ENCODE peak calls at places on chromosomes 12 and 14, in five cellular contexts. One of them, this sample, is unnamed.

GRCh38 chr12:57889541-57889989 is 43.0 kb upstream of the CTDSP2 start:
- DNase-seq in H1: no peak
- DNase-seq in GM12878: no peak
- DNase-seq in SK-N-SH: no peak
- DNase-seq in K562: no peak
- DNase-seq in this sample: no peak

GRCh38 chr12:32535260-32535999 is 136.1 kb downstream of the FGD4 start:
- DNase-seq in H1: no peak
- DNase-seq in SK-N-SH: peak; percentile 81
- DNase-seq in GM12878: no peak
- DNase-seq in K562: peak; percentile 8
- DNase-seq in this sample: peak; percentile 33

GRCh38 chr12:89288959-89289358 is 63.3 kb downstream of the DUSP6 start:
- DNase-seq in K562: no peak
- DNase-seq in H1: no peak
- DNase-seq in GM12878: no peak
- DNase-seq in SK-N-SH: no peak
- DNase-seq in this sample: no peak

GRCh38 chr12:57244306-57244696 is 6.7 kb downstream of the STAC3 start:
- DNase-seq in H1: no peak
- DNase-seq in K562: no peak
- DNase-seq in SK-N-SH: no peak
- DNase-seq in GM12878: no peak
- DNase-seq in this sample: no peak

GRCh38 chr14:101845896-101846295 is 84.4 kb downstream of the PPP2R5C start:
- DNase-seq in GM12878: no peak
- DNase-seq in H1: no peak
- DNase-seq in SK-N-SH: peak; percentile 54
- DNase-seq in K562: no peak
- DNase-seq in this sample: no peak

GRCh38 chr14:95066427-95066986 is 90.8 kb downstream of the DICER1 start:
- DNase-seq in SK-N-SH: no peak
- DNase-seq in GM12878: no peak
- DNase-seq in H1: no peak
- DNase-seq in K562: no peak
- DNase-seq in this sample: no peak

GRCh38 chr14:20332946-20333782 is at the start of gene CCNB1IP1:
- DNase-seq in H1: peak; percentile 13
- DNase-seq in GM12878: peak; percentile 87
- DNase-seq in K562: peak; percentile 91
- DNase-seq in SK-N-SH: peak; percentile 79
- DNase-seq in this sample: peak; percentile 94

GRCh38 chr14:53668861-53669260 is 287.8 kb downstream of the BMP4 start:
- DNase-seq in H1: no peak
- DNase-seq in SK-N-SH: no peak
- DNase-seq in GM12878: no peak
- DNase-seq in K562: no peak
- DNase-seq in this sample: no peak

GRCh38 chr14:54773171-54774006 is 129.2 kb downstream of the GCH1 start:
- DNase-seq in H1: peak; percentile 83
- DNase-seq in SK-N-SH: peak; percentile 91
- DNase-seq in GM12878: peak; percentile 35
- DNase-seq in K562: peak; percentile 92
- DNase-seq in this sample: peak; percentile 78

GRCh38 chr14:98949506-98950135 is 322.4 kb downstream of the BCL11B start:
- DNase-seq in K562: no peak
- DNase-seq in SK-N-SH: no peak
- DNase-seq in GM12878: no peak
- DNase-seq in H1: no peak
- DNase-seq in this sample: no peak

GRCh38 chr14:99612737-99613330 is 8.8 kb upstream of the CCDC85C start:
- DNase-seq in SK-N-SH: no peak
- DNase-seq in H1: no peak
- DNase-seq in K562: no peak
- DNase-seq in GM12878: no peak
- DNase-seq in this sample: no peak

GRCh38 chr14:39734306-39734705 is 302.1 kb upstream of the FBXO33 start:
- DNase-seq in K562: no peak
- DNase-seq in SK-N-SH: no peak
- DNase-seq in GM12878: no peak
- DNase-seq in H1: no peak
- DNase-seq in this sample: no peak

GRCh38 chr14:69879175-69880047 is at the start of gene SMOC1:
- DNase-seq in GM12878: no peak
- DNase-seq in SK-N-SH: peak; percentile 87
- DNase-seq in K562: peak; percentile 16
- DNase-seq in H1: peak; percentile 31
- DNase-seq in this sample: peak; percentile 84

GRCh38 chr14:104851896-104852663 is 13.0 kb upstream of the CEP170B start:
- DNase-seq in GM12878: no peak
- DNase-seq in K562: no peak
- DNase-seq in H1: no peak
- DNase-seq in SK-N-SH: peak; percentile 17
- DNase-seq in this sample: no peak

GRCh38 chr12:49944718-49945117 is 5.8 kb upstream of the AQP2 start:
- DNase-seq in H1: no peak
- DNase-seq in SK-N-SH: no peak
- DNase-seq in K562: no peak
- DNase-seq in GM12878: no peak
- DNase-seq in this sample: no peak

GRCh38 chr14:64801800-64802199 is 77.9 kb downstream of the SPTB start:
- DNase-seq in SK-N-SH: peak; percentile 78
- DNase-seq in GM12878: no peak
- DNase-seq in H1: no peak
- DNase-seq in K562: peak; percentile 40
- DNase-seq in this sample: peak; percentile 18

GRCh38 chr12:129848921-129849320 is 54.9 kb downstream of the TMEM132D start:
- DNase-seq in GM12878: no peak
- DNase-seq in SK-N-SH: no peak
- DNase-seq in H1: no peak
- DNase-seq in K562: no peak
- DNase-seq in this sample: no peak

GRCh38 chr12:123655420-123655819 is 15.5 kb upstream of the TCTN2 start:
- DNase-seq in GM12878: peak; percentile 48
- DNase-seq in H1: no peak
- DNase-seq in K562: no peak
- DNase-seq in SK-N-SH: no peak
- DNase-seq in this sample: no peak

GRCh38 chr12:115973968-115974765 is 303.3 kb downstream of the MED13L start:
- DNase-seq in SK-N-SH: no peak
- DNase-seq in H1: no peak
- DNase-seq in GM12878: no peak
- DNase-seq in K562: no peak
- DNase-seq in this sample: no peak

GRCh38 chr12:116636636-116637519 is 77.7 kb downstream of the MAP1LC3B2 start:
- DNase-seq in K562: no peak
- DNase-seq in GM12878: no peak
- DNase-seq in H1: no peak
- DNase-seq in SK-N-SH: no peak
- DNase-seq in this sample: peak; percentile 90

GRCh38 chr12:96401061-96401871 is 1.0 kb upstream of the CDK17 start:
- DNase-seq in GM12878: peak; percentile 72
- DNase-seq in K562: peak; percentile 75
- DNase-seq in SK-N-SH: peak; percentile 52
- DNase-seq in H1: no peak
- DNase-seq in this sample: peak; percentile 45

GRCh38 chr12:105013892-105014291 is 27.8 kb downstream of the NOPCHAP1 start:
- DNase-seq in K562: no peak
- DNase-seq in GM12878: no peak
- DNase-seq in H1: no peak
- DNase-seq in SK-N-SH: no peak
- DNase-seq in this sample: no peak

GRCh38 chr12:114045333-114045732 is 79.2 kb upstream of the RBM19 start:
- DNase-seq in K562: no peak
- DNase-seq in SK-N-SH: no peak
- DNase-seq in H1: no peak
- DNase-seq in GM12878: no peak
- DNase-seq in this sample: no peak

GRCh38 chr14:79549515-79549914 is 661.8 kb downstream of the DIO2 start:
- DNase-seq in SK-N-SH: no peak
- DNase-seq in H1: no peak
- DNase-seq in GM12878: no peak
- DNase-seq in K562: no peak
- DNase-seq in this sample: no peak

GRCh38 chr12:132213359-132214160 is 69.3 kb downstream of the NOC4L start:
- DNase-seq in SK-N-SH: no peak
- DNase-seq in H1: no peak
- DNase-seq in K562: no peak
- DNase-seq in GM12878: no peak
- DNase-seq in this sample: no peak

GRCh38 chr12:132210223-132211055 is 66.2 kb downstream of the NOC4L start:
- DNase-seq in K562: no peak
- DNase-seq in H1: no peak
- DNase-seq in SK-N-SH: no peak
- DNase-seq in GM12878: no peak
- DNase-seq in this sample: no peak

GRCh38 chr12:132211326-132211725 is 67.1 kb downstream of the NOC4L start:
- DNase-seq in H1: no peak
- DNase-seq in K562: no peak
- DNase-seq in GM12878: no peak
- DNase-seq in SK-N-SH: no peak
- DNase-seq in this sample: no peak

GRCh38 chr12:132209654-132210222 is 65.5 kb downstream of the NOC4L start:
- DNase-seq in H1: no peak
- DNase-seq in SK-N-SH: no peak
- DNase-seq in GM12878: no peak
- DNase-seq in K562: no peak
- DNase-seq in this sample: no peak

DNA sequence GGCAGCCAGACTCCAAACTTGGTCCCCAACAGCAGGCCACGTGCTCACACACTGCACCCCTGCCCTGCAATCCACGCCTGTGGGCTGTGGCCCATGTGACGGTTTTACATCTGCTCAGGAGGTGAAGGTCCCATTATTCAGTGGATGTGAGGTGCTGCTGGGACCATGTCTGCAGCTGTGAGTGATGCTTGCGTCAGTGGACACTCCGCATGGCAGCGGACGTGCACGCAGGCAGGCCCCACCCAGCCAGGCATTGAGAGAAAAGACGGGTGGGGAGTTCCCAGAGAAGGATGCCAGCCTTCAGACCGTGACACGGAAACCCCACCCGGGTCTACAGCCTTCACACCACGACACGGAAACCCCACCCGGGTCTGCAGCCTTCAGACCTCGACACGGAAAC is 67.6 kb downstream of the NOC4L start:
- DNase-seq in K562: no peak
- DNase-seq in GM12878: no peak
- DNase-seq in H1: no peak
- DNase-seq in SK-N-SH: no peak
- DNase-seq in this sample: no peak
- TF ChIP-seq TAF1 in K562: no peak
- TF ChIP-seq TAF1 in GM12878: no peak
- TF ChIP-seq TAF1 in H1: no peak
- TF ChIP-seq TAF1 in SK-N-SH: no peak
- TF ChIP-seq TAF1 in this sample: no peak

GRCh38 chr12:40149673-40150260 is 43.9 kb upstream of the SLC2A13 start:
- DNase-seq in K562: no peak
- DNase-seq in H1: no peak
- DNase-seq in GM12878: no peak
- DNase-seq in SK-N-SH: no peak
- DNase-seq in this sample: no peak
- TF ChIP-seq CHD2 in K562: no peak
- TF ChIP-seq CHD2 in H1: no peak
- TF ChIP-seq CHD2 in GM12878: no peak
- TF ChIP-seq CHD2 in SK-N-SH: no peak
- TF ChIP-seq CHD2 in this sample: no peak

DNA sequence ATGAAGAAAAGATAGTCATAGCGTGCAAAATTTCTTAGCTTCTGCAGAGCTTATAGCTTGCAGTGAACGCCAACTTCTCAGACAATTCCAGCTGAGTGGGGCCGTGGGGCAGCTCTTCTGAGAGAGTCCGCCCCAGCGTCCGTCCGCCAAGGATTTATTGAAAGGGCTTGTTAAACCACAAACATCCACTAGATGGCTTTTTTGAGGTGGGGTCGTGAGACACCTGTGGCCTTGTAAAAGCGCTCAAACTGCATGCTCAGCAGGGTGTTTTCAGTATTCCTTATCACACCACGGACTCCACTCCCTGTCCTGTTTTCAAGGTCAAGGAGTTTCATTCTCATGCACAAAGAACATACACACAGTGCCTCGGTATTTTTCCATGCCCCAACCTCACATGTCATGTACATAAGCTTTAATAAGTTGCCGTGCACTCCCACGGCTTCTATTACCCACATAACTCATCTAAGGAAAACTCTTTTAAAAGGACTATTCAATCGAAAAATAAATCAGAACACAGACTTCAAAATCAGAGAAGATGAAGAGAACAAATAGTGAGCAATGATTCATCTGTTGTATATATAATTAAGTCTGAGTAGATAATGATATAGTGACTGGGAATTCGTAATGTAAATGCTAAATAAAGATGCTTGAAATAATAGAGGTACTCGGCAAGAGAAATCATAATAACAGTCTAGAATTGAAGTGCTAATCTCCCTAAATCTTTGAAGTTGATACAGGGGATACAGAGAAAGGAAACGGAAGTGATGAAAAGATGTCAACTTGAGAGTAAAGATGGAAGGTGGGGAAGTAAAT is 46.7 kb downstream of the WBP11 start:
- DNase-seq in SK-N-SH: peak; percentile 22
- DNase-seq in K562: peak; percentile 12
- DNase-seq in GM12878: no peak
- DNase-seq in H1: no peak
- DNase-seq in this sample: peak; percentile 45
- TF ChIP-seq TAF1 in SK-N-SH: no peak
- TF ChIP-seq TAF1 in K562: no peak
- TF ChIP-seq TAF1 in GM12878: no peak
- TF ChIP-seq TAF1 in H1: no peak
- TF ChIP-seq TAF1 in this sample: no peak

GRCh38 chr14:76936483-76936882 is 92.0 kb downstream of the IRF2BPL start:
- DNase-seq in K562: no peak
- DNase-seq in SK-N-SH: no peak
- DNase-seq in H1: no peak
- DNase-seq in GM12878: no peak
- DNase-seq in this sample: no peak

GRCh38 chr14:76940057-76940456 is 88.5 kb downstream of the IRF2BPL start:
- DNase-seq in H1: no peak
- DNase-seq in SK-N-SH: no peak
- DNase-seq in GM12878: no peak
- DNase-seq in K562: no peak
- DNase-seq in this sample: no peak

GRCh38 chr14:76939015-76939742 is 89.3 kb downstream of the IRF2BPL start:
- DNase-seq in H1: no peak
- DNase-seq in SK-N-SH: no peak
- DNase-seq in GM12878: no peak
- DNase-seq in K562: no peak
- DNase-seq in this sample: no peak

GRCh38 chr14:76937181-76938091 is 91.1 kb downstream of the IRF2BPL start:
- DNase-seq in H1: no peak
- DNase-seq in K562: peak; percentile 47
- DNase-seq in GM12878: no peak
- DNase-seq in SK-N-SH: peak; percentile 93
- DNase-seq in this sample: no peak

DNA sequence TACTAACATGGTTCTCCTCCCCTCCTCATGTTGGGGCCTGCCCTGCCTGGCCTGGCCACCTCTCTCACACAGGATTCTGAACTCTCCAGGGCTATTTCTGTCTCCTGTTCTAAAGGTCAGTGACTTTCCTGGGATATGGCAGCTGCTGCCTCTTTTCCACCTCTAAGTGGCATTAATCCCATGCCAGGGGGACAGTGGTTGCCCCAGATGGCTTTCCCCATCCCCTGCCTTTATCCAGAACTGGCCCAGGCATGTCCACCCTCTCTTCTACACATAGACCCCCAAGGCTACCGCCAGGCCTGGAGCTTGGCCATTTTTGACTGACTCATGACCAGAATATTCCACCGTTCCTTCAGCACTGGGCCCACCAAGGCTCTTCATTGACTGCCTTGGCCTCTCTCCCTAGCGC is 90.4 kb downstream of the IRF2BPL start:
- DNase-seq in K562: no peak
- DNase-seq in SK-N-SH: no peak
- DNase-seq in GM12878: no peak
- DNase-seq in H1: no peak
- DNase-seq in this sample: no peak
- TF ChIP-seq CHD2 in K562: no peak
- TF ChIP-seq CHD2 in SK-N-SH: no peak
- TF ChIP-seq CHD2 in GM12878: no peak
- TF ChIP-seq CHD2 in H1: no peak
- TF ChIP-seq CHD2 in this sample: no peak